ENCODE peak calls at places on chromosomes 7 and 10, in ten cellular contexts. O is left lung, F is HL-60, D is heart right ventricle, H is astrocyte, E is cardiac muscle cell, W is A549, P is prostate gland, G is Peyer's patch, K is GM23338. Y is an unnamed sample.
A peak's percentile ranks its signal among the peaks of the same experiment; 100 is the strongest.

GRCh38 chr7:119996634-119997033 is 276.3 kb upstream of the KCND2 start:
- DNase-seq in P (no peak), F (no peak), E (no peak), G (no peak), O (no peak), H (no peak), D (no peak), W (no peak), K (no peak), Y (no peak)

GRCh38 chr7:7254908-7255307 is 72.6 kb downstream of the C1GALT1 start:
- DNase-seq in P (no peak), O (no peak), E (no peak), G (no peak), D (no peak), K (no peak), H (no peak), W (no peak), F (no peak), Y (no peak)

GRCh38 chr7:142815099-142815498 is 39.8 kb upstream of the EPHB6 start:
- DNase-seq in F (no peak), G (no peak), D (no peak), O (no peak), W (no peak), K (no peak), P (no peak), E (no peak), H (no peak), Y (no peak)

GRCh38 chr10:102869290-102870198 is at the start of gene AS3MT:
- DNase-seq in E (peak; percentile 82), G (no peak), H (no peak), D (peak; percentile 15), K (peak; percentile 91), W (peak; percentile 52), O (peak; percentile 83), F (no peak), P (peak; percentile 24), Y (no peak)

GRCh38 chr7:32496052-32496813 is 944 bp downstream of the AVL9 start:
- DNase-seq in G (no peak), W (peak; percentile 30), H (no peak), D (no peak), K (peak; percentile 55), F (no peak), E (no peak), P (no peak), O (no peak), Y (no peak)

GRCh38 chr10:22341190-22341935 is 3.9 kb upstream of the SPAG6 start:
- DNase-seq in W (peak; percentile 44), K (no peak), H (peak; percentile 16), F (no peak), G (no peak), P (no peak), D (no peak), O (peak; percentile 87), E (peak; percentile 59), Y (no peak)

GRCh38 chr7:43756368-43757072 is 2.0 kb upstream of the BLVRA start:
- DNase-seq in E (no peak), F (no peak), H (peak; percentile 79), K (no peak), W (no peak), O (no peak), G (no peak), D (no peak), P (no peak), Y (no peak)

GRCh38 chr7:356691-357462 is 66.9 kb downstream of the FOXL3 start:
- DNase-seq in W (no peak), D (no peak), K (no peak), H (no peak), O (peak; percentile 77), P (peak; percentile 54), E (no peak), F (no peak), G (no peak), Y (no peak)

GRCh38 chr10:125001313-125002043 is 59.6 kb downstream of the ZRANB1 start:
- DNase-seq in O (peak; percentile 64), P (no peak), D (peak; percentile 4), E (no peak), K (no peak), F (no peak), G (no peak), W (no peak), H (no peak), Y (peak; percentile 52)

GRCh38 chr10:108392286-108392685 is 1227.8 kb upstream of the SORCS1 start:
- DNase-seq in G (no peak), P (no peak), E (no peak), W (no peak), K (no peak), O (no peak), F (no peak), D (no peak), H (peak; percentile 61), Y (no peak)

GRCh38 chr10:3803295-3803883 is 18.4 kb upstream of the KLF6 start:
- DNase-seq in W (no peak), O (no peak), K (no peak), P (no peak), H (no peak), D (peak; percentile 12), F (peak; percentile 11), G (no peak), E (no peak), Y (no peak)
- H3K4me3 ChIP-seq in W (no peak overlapping the region), O (no peak overlapping the region), K (no peak overlapping the region), P (no peak overlapping the region), H (no peak overlapping the region), D (no peak overlapping the region), F (no peak overlapping the region), G (no peak overlapping the region), E (no peak overlapping the region), Y (no peak overlapping the region)

GRCh38 chr10:37534166-37534565 is 323.2 kb downstream of the ZNF248 start:
- DNase-seq in P (no peak), K (no peak), O (no peak), E (no peak), D (no peak), H (no peak), W (no peak), G (no peak), F (no peak), Y (no peak)
- TF ChIP-seq CTCF in P (no peak), K (no peak), O (no peak), E (no peak), D (no peak), H (no peak), W (no peak), G (no peak), F (no peak), Y (no peak)

DNA sequence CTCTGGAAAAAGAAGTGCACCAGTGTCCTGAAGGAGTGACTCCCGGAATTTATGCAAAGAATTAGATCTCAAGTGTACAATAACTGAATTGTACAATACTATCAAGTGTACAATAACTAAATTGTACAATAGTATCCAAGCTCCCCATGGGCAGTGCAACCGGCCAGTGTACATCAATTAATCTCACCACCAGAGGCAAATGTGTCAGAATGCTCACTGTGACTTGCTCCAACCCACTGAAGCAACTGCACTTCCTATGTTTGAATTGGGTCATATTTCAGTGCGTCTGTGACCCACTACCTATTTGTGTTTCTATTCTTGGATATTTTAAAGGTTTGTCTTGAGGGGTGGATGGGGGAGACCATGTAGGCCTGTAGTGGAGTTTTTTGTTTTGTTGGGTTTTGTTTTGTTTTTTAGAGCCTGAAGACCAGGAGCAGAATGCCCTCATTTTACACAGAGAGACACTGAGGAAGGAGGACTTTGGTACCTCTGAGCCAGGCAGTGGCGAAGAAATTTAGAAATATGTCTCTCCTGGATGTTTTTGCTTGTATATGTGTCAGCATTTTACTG is 78.6 kb upstream of the CTTNBP2 start:
- DNase-seq in P (no peak), F (no peak), O (no peak), D (no peak), G (no peak), K (no peak), H (no peak), E (no peak), W (no peak), Y (no peak)
- H3K27ac ChIP-seq in P (no peak overlapping the region), F (no peak overlapping the region), O (no peak overlapping the region), D (no peak overlapping the region), G (no peak overlapping the region), K (no peak overlapping the region), H (no peak overlapping the region), E (no peak overlapping the region), W (no peak overlapping the region), Y (no peak overlapping the region)

GRCh38 chr7:73768661-73769480 is 1.2 kb downstream of the CLDN3 start:
- DNase-seq in E (no peak), P (no peak), K (peak; percentile 38), W (no peak), G (no peak), D (no peak), F (no peak), O (peak; percentile 74), H (no peak), Y (no peak)
- H3K4me3 ChIP-seq in E (no peak overlapping the region), P (peak overlapping the region; percentile 42), K (peak overlapping the region; percentile 80), W (no peak overlapping the region), G (peak overlapping the region; percentile 45), D (no peak overlapping the region), F (no peak overlapping the region), O (peak overlapping the region; percentile 22), H (no peak overlapping the region), Y (no peak overlapping the region)

GRCh38 chr7:128871050-128871449 is 8.4 kb downstream of the ATP6V1F start:
- DNase-seq in G (no peak), K (no peak), H (no peak), O (no peak), D (no peak), E (no peak), W (no peak), F (no peak), P (no peak), Y (no peak)

GRCh38 chr7:128869944-128870285 is 7.3 kb downstream of the ATP6V1F start:
- DNase-seq in W (no peak), E (no peak), D (no peak), G (no peak), F (no peak), P (no peak), H (no peak), O (no peak), K (peak; percentile 60), Y (no peak)

GRCh38 chr7:128868624-128869137 is 6.0 kb downstream of the ATP6V1F start:
- DNase-seq in G (no peak), D (no peak), E (no peak), K (no peak), H (no peak), W (no peak), O (no peak), F (no peak), P (no peak), Y (no peak)

GRCh38 chr7:128867842-128868623 is 5.4 kb downstream of the ATP6V1F start:
- DNase-seq in E (peak; percentile 54), D (no peak), F (no peak), K (peak; percentile 57), W (no peak), G (peak; percentile 55), P (no peak), H (peak; percentile 22), O (no peak), Y (no peak)

GRCh38 chr7:128869138-128869943 is 6.7 kb downstream of the ATP6V1F start:
- DNase-seq in H (peak; percentile 19), O (peak; percentile 89), K (peak; percentile 76), P (peak; percentile 43), W (no peak), G (peak; percentile 78), E (peak; percentile 80), D (peak; percentile 41), F (peak; percentile 35), Y (no peak)
- TF ChIP-seq CTCF in H (no peak), O (peak; percentile 10), K (no peak), P (no peak), W (peak; percentile 20), G (no peak), E (no peak), D (peak; percentile 37), F (no peak), Y (no peak)

Y was measured in dorsolateral prefrontal cortex.